ENCODE peak calls at places on chromosome 13, in eight cellular contexts. K is IMR-90; I is activated CD8-positive, alpha-beta memory T cell treated with anti-CD3 and anti-CD28 coated beads, Interleukin-2, amount 50 U/mL, for 4 hours; X is activated CD8-positive, alpha-beta T cell treated with anti-CD3 and anti-CD28 coated beads, Interleukin-2, amount 10 ng/mL, durations not matched to agents 7 days and 5 days; H is effector CD4-positive, alpha-beta T cell; Z is fibroblast of lung; M is effector memory CD8-positive, alpha-beta T cell; O is GM23338. V is an unnamed sample.
A peak's percentile ranks its signal among the peaks of the same experiment; 100 is the strongest.

GRCh38 chr13:99980201-99981114 is 1.1 kb upstream of the ZIC2 start:
- DNase-seq in M (no peak), Z (peak; percentile 69), I (peak; percentile 65), X (peak; percentile 51), O (peak; percentile 85), K (peak; percentile 43), H (peak; percentile 43), V (peak; percentile 77)

GRCh38 chr13:47287291-47287751 is 390.5 kb upstream of the HTR2A start:
- DNase-seq in Z (peak; percentile 83), M (no peak), H (no peak), O (peak; percentile 2), I (no peak), K (peak; percentile 73), X (no peak), V (no peak)

GRCh38 chr13:47094734-47095434 is 198.0 kb upstream of the HTR2A start:
- DNase-seq in K (no peak), M (no peak), O (peak; percentile 53), Z (no peak), H (no peak), X (no peak), I (no peak), V (no peak)

GRCh38 chr13:112225429-112226090 is 150.6 kb upstream of the SPACA7 start:
- DNase-seq in X (no peak), O (no peak), I (no peak), H (no peak), M (no peak), Z (no peak), K (no peak), V (no peak)

GRCh38 chr13:51202477-51203046 is 19.6 kb upstream of the FAM124A start:
- DNase-seq in O (no peak), M (no peak), Z (no peak), I (no peak), K (no peak), X (no peak), H (no peak), V (no peak)

GRCh38 chr13:29621401-29621800 is 25.9 kb upstream of the SLC7A1 start:
- DNase-seq in I (no peak), X (no peak), M (no peak), K (peak; percentile 68), H (no peak), O (no peak), Z (peak; percentile 74), V (no peak)

GRCh38 chr13:80265348-80265747 is 75.6 kb downstream of the SPRY2 start:
- DNase-seq in I (no peak), Z (no peak), X (no peak), H (no peak), O (no peak), K (no peak), M (no peak), V (no peak)

GRCh38 chr13:60838581-60838980 is 441.6 kb downstream of the TDRD3 start:
- DNase-seq in K (no peak), O (no peak), H (no peak), M (no peak), Z (peak; percentile 3), X (no peak), I (no peak), V (no peak)

GRCh38 chr13:73075546-73075945 is 16.7 kb downstream of the KLF5 start:
- DNase-seq in M (no peak), H (no peak), O (peak; percentile 91), X (no peak), K (no peak), Z (no peak), I (no peak), V (peak; percentile 29)

GRCh38 chr13:67168384-67168783 is 61.8 kb downstream of the PCDH9 start:
- DNase-seq in O (no peak), M (no peak), X (no peak), K (no peak), H (no peak), I (no peak), Z (no peak), V (no peak)

GRCh38 chr13:106533101-106533939 is 2.1 kb downstream of the EFNB2 start:
- DNase-seq in Z (peak; percentile 81), O (peak; percentile 88), I (peak; percentile 19), X (peak; percentile 24), H (no peak), M (no peak), K (peak; percentile 78), V (peak; percentile 62)

GRCh38 chr13:23918208-23918607 is 20.9 kb upstream of the C1QTNF9B start:
- DNase-seq in H (no peak), K (peak; percentile 38), Z (peak; percentile 52), X (no peak), O (no peak), M (no peak), I (no peak), V (no peak)

GRCh38 chr13:109479991-109480696 is 306.2 kb downstream of the IRS2 start:
- DNase-seq in Z (peak; percentile 31), M (no peak), X (no peak), I (no peak), K (peak; percentile 40), H (no peak), O (no peak), V (no peak)

GRCh38 chr13:89199138-89199537 is 1528.0 kb downstream of the SLITRK5 start:
- DNase-seq in I (no peak), Z (peak; percentile 60), O (no peak), H (no peak), M (no peak), X (no peak), K (no peak), V (no peak)

GRCh38 chr13:33992891-33993336 is 175.0 kb downstream of the RFC3 start:
- DNase-seq in O (no peak), X (no peak), M (no peak), H (no peak), Z (no peak), K (no peak), I (no peak), V (no peak)

V was measured in iPS-NIHi11.